ENCODE peak calls at places on chromosomes 1 and 21, in seven cellular contexts. H, L, P, B, M, V and F are unnamed samples.

GRCh38 chr21:44321846-44322450 is 17.2 kb downstream of the CFAP410 start:
- DNase-seq in H (no peak), L (no peak), P (no peak), B (no peak), M (no peak), V (no peak), F (no peak)

GRCh38 chr1:245969274-245969673 is 537.8 kb downstream of the SMYD3 start:
- DNase-seq in H (no peak), L (no peak), P (no peak), B (no peak), M (no peak), V (no peak), F (peak; percentile 95)

GRCh38 chr21:24375201-24375600 is 1232.1 kb downstream of the MRPL39 start:
- DNase-seq in H (peak; percentile 56), L (no peak), P (no peak), B (no peak), M (peak; percentile 35), V (no peak), F (no peak)

GRCh38 chr1:54380285-54380882 is 25.8 kb downstream of the SSBP3 start:
- DNase-seq in H (peak; percentile 73), L (no peak), P (no peak), B (no peak), M (no peak), V (no peak), F (no peak)

GRCh38 chr1:167683641-167684502 is 37.9 kb upstream of the MPZL1 start:
- DNase-seq in H (no peak), L (no peak), P (no peak), B (no peak), M (no peak), V (peak; percentile 50), F (peak; percentile 40)

GRCh38 chr21:29436143-29436542 is 137.4 kb downstream of the BACH1 start:
- DNase-seq in H (peak; percentile 83), L (no peak), P (peak; percentile 54), B (no peak), M (no peak), V (peak; percentile 20), F (no peak)

GRCh38 chr1:35637401-35637809 is 3.9 kb downstream of the PSMB2 start:
- DNase-seq in H (no peak), L (no peak), P (no peak), B (no peak), M (peak; percentile 63), V (no peak), F (peak; percentile 71)

GRCh38 chr1:173474097-173474779 is 2.9 kb upstream of the PRDX6 start:
- DNase-seq in H (no peak), L (no peak), P (no peak), B (no peak), M (no peak), V (no peak), F (peak; percentile 55)

GRCh38 chr1:200967693-200968468 is 55.6 kb downstream of the KIF21B start:
- DNase-seq in H (no peak), L (no peak), P (no peak), B (no peak), M (no peak), V (no peak), F (no peak)

GRCh38 chr1:207565546-207566468 is 69.8 kb downstream of the CR1 start:
- DNase-seq in H (peak; percentile 40), L (no peak), P (no peak), B (no peak), M (peak; percentile 58), V (no peak), F (peak; percentile 30)